ENCODE peak calls at places on chromosomes 1 and 21, in seven cellular contexts. K is cardiac muscle cell, I is occipital lobe, U is WTC11, Y is omental fat pad, S is stromal cell of bone marrow, L is psoas muscle. Q is an unnamed sample.

GRCh38 chr1:109521465-109521951 is 12.0 kb upstream of the AMIGO1 start:
- DNase-seq in K (no peak), L (no peak), S (no peak), U (no peak), I (no peak), Y (no peak), Q (no peak)

GRCh38 chr1:63690966-63691365 is 82.9 kb upstream of the ROR1 start:
- DNase-seq in I (no peak), Y (no peak), U (no peak), K (no peak), L (no peak), S (no peak), Q (no peak)

GRCh38 chr1:55955237-55955636 is 624.1 kb downstream of the PLPP3 start:
- DNase-seq in L (no peak), I (no peak), Y (no peak), U (no peak), S (peak), K (no peak), Q (no peak)

GRCh38 chr1:200458780-200459179 is 48.9 kb upstream of the ZNF281 start:
- DNase-seq in L (no peak), I (no peak), U (no peak), Y (no peak), K (no peak), S (no peak), Q (no peak)

GRCh38 chr1:89273324-89273778 is 691 bp upstream of the GBP5 start:
- DNase-seq in S (no peak), L (peak), Y (no peak), U (no peak), K (no peak), I (no peak), Q (no peak)

GRCh38 chr21:45612096-45613019 is 31.2 kb upstream of the PCBP3 start:
- DNase-seq in L (no peak), K (peak), S (no peak), Y (peak), I (no peak), U (peak), Q (no peak)

GRCh38 chr1:166969074-166969677 is 6.2 kb downstream of the ILDR2 start:
- DNase-seq in Y (no peak), U (no peak), S (no peak), K (no peak), L (no peak), I (no peak), Q (no peak)

GRCh38 chr1:78743626-78744025 is 94.0 kb downstream of the IFI44 start:
- DNase-seq in I (no peak), S (peak), Y (no peak), K (peak), L (no peak), U (no peak), Q (no peak)

GRCh38 chr1:43774359-43774758 is 67.0 kb downstream of the ST3GAL3 start:
- DNase-seq in S (peak), U (no peak), I (no peak), L (no peak), Y (no peak), K (peak), Q (no peak)

GRCh38 chr21:28579986-28580550 is 412.6 kb downstream of the LTN1 start:
- DNase-seq in L (no peak), K (peak), S (no peak), U (peak), I (no peak), Y (no peak), Q (no peak)

GRCh38 chr21:32472890-32473765 is 60.6 kb downstream of the EVA1C start:
- DNase-seq in S (no peak), U (no peak), I (no peak), L (no peak), K (no peak), Y (no peak), Q (peak)

GRCh38 chr1:47791879-47792608 is 205.1 kb downstream of the TRABD2B start:
- DNase-seq in S (peak), L (no peak), U (no peak), K (peak), I (no peak), Y (no peak), Q (no peak)

GRCh38 chr1:228695015-228695955 is 40.0 kb upstream of the RHOU start:
- DNase-seq in U (no peak), S (no peak), L (no peak), Y (no peak), I (no peak), K (no peak), Q (no peak)

GRCh38 chr1:14294006-14294405 is 304.5 kb upstream of the KAZN start:
- DNase-seq in L (no peak), U (no peak), I (no peak), S (no peak), Y (no peak), K (no peak), Q (no peak)

GRCh38 chr1:95176859-95177258 is 57.2 kb upstream of the RWDD3 start:
- DNase-seq in I (no peak), U (no peak), K (no peak), L (no peak), Y (no peak), S (no peak), Q (no peak)

GRCh38 chr1:27399251-27399885 is 6.9 kb downstream of the GPR3 start:
- DNase-seq in U (no peak), L (no peak), S (no peak), K (peak), I (no peak), Y (no peak), Q (no peak)

GRCh38 chr1:224632921-224633321 is 16.8 kb downstream of the CNIH3 start:
- DNase-seq in K (peak), I (no peak), S (no peak), Y (no peak), U (no peak), L (no peak), Q (no peak)

GRCh38 chr1:232385221-232385620 is 244.7 kb downstream of the SIPA1L2 start:
- DNase-seq in Y (no peak), K (peak), L (no peak), S (peak), U (no peak), I (peak), Q (no peak)

GRCh38 chr21:43824250-43824882 is 35.0 kb downstream of the RRP1 start:
- DNase-seq in U (no peak), Y (no peak), K (peak), L (no peak), S (peak), I (peak), Q (no peak)

GRCh38 chr1:147837129-147837776 is 65.3 kb upstream of the GJA8 start:
- DNase-seq in L (no peak), U (peak), Y (no peak), K (no peak), S (no peak), I (no peak), Q (no peak)

GRCh38 chr1:29805122-29805895 is 569.0 kb downstream of the PTPRU start:
- DNase-seq in L (no peak), I (no peak), S (no peak), Y (no peak), K (no peak), U (no peak), Q (no peak)

GRCh38 chr1:162206749-162207635 is 137.5 kb downstream of the NOS1AP start:
- DNase-seq in K (peak), Y (no peak), I (no peak), S (no peak), L (no peak), U (no peak), Q (peak)

GRCh38 chr1:91842056-91842455 is 43.9 kb downstream of the TGFBR3 start:
- DNase-seq in S (no peak), I (no peak), Y (no peak), K (no peak), U (no peak), L (no peak), Q (no peak)

GRCh38 chr1:2788506-2789163 is 12.9 kb downstream of the TTC34 start:
- DNase-seq in S (no peak), Y (no peak), U (no peak), K (no peak), L (peak), I (no peak), Q (peak)

GRCh38 chr1:20483833-20484525 is 2.0 kb downstream of the CAMK2N1 start:
- DNase-seq in L (peak), K (peak), S (no peak), Y (no peak), I (no peak), U (peak), Q (no peak)

GRCh38 chr1:233395852-233396646 is 68.5 kb downstream of the MAP3K21 start:
- DNase-seq in K (no peak), U (no peak), L (no peak), Y (no peak), S (no peak), I (no peak), Q (no peak)

GRCh38 chr1:87148670-87149069 is 180.0 kb upstream of the LMO4 start:
- DNase-seq in I (no peak), S (no peak), L (no peak), U (no peak), K (no peak), Y (no peak), Q (no peak)

GRCh38 chr1:145988773-145989172 is 7.6 kb downstream of the TXNIP start:
- DNase-seq in S (no peak), K (no peak), U (no peak), I (no peak), Y (no peak), L (no peak), Q (no peak)

GRCh38 chr1:212127219-212127618 is 91.7 kb downstream of the DTL start:
- DNase-seq in K (no peak), I (no peak), U (peak), L (no peak), Y (no peak), S (no peak), Q (no peak)

GRCh38 chr1:150613061-150613920 is 16.1 kb downstream of the ENSA start:
- DNase-seq in Y (no peak), L (no peak), K (peak), I (no peak), S (peak), U (no peak), Q (peak)

GRCh38 chr1:41954533-41954944 is 35.8 kb upstream of the HIVEP3 start:
- DNase-seq in L (no peak), S (peak), K (peak), I (no peak), Y (no peak), U (peak), Q (no peak)

GRCh38 chr1:196486346-196486745 is 121.9 kb downstream of the KCNT2 start:
- DNase-seq in S (no peak), K (no peak), L (no peak), Y (no peak), I (no peak), U (no peak), Q (no peak)

GRCh38 chr21:34704119-34704518 is 35.3 kb downstream of the CLIC6 start:
- DNase-seq in S (peak), U (no peak), L (no peak), Y (no peak), I (no peak), K (peak), Q (no peak)

GRCh38 chr1:180728472-180729106 is 96.8 kb downstream of the XPR1 start:
- DNase-seq in L (no peak), U (no peak), K (no peak), S (no peak), Y (no peak), I (no peak), Q (no peak)

Q was measured in ascending aorta.